ENCODE peak calls at places on chromosomes 12 and 14, in four cellular contexts. Z is HepG2, G is K562, X is H1. W is an unnamed sample.
A peak's percentile ranks its signal among the peaks of the same experiment; 100 is the strongest.

GRCh38 chr14:54220697-54221431 is 175.9 kb upstream of the CDKN3 start:
- DNase-seq in Z (no peak), G (no peak), X (no peak), W (no peak)

GRCh38 chr12:75666126-75666979 is 154.9 kb upstream of the KRR1 start:
- DNase-seq in Z (peak; percentile 97), G (no peak), X (no peak), W (no peak)

GRCh38 chr12:75259170-75259569 is 49.5 kb upstream of the KCNC2 start:
- DNase-seq in Z (no peak), G (no peak), X (no peak), W (no peak)

GRCh38 chr12:103208006-103208405 is 250.5 kb downstream of the ASCL1 start:
- DNase-seq in Z (no peak), G (no peak), X (no peak), W (no peak)

GRCh38 chr12:66127695-66128094 is 2.9 kb downstream of the LLPH start:
- DNase-seq in Z (no peak), G (no peak), X (no peak), W (no peak)

GRCh38 chr12:115984607-115985006 is 292.9 kb downstream of the MED13L start:
- DNase-seq in Z (no peak), G (no peak), X (no peak), W (no peak)

GRCh38 chr14:61281911-61282310 is 773 bp upstream of the TMEM30B start:
- DNase-seq in Z (no peak), G (no peak), X (no peak), W (no peak)

GRCh38 chr12:49626169-49626835 is 2.9 kb downstream of the PRPF40B start:
- DNase-seq in Z (no peak), G (no peak), X (no peak), W (no peak)

GRCh38 chr12:126464157-126464556 is 1398.9 kb downstream of the AACS start:
- DNase-seq in Z (no peak), G (no peak), X (no peak), W (no peak)

GRCh38 chr14:35368139-35368460 is 36.4 kb downstream of the NFKBIA start:
- DNase-seq in Z (no peak), G (no peak), X (no peak), W (no peak)

GRCh38 chr14:101134161-101134631 is 230.7 kb upstream of the RTL1 start:
- DNase-seq in Z (no peak), G (no peak), X (no peak), W (no peak)

GRCh38 chr12:48175613-48176416 is 7.6 kb upstream of the CCDC184 start:
- DNase-seq in Z (no peak), G (no peak), X (no peak), W (no peak)

GRCh38 chr14:103033744-103034143 is 23.6 kb downstream of the CDC42BPB start:
- DNase-seq in Z (no peak), G (no peak), X (no peak), W (peak; percentile 68)

GRCh38 chr14:20460458-20461229 is 590 bp downstream of the PIP4P1 start:
- DNase-seq in Z (no peak), G (peak; percentile 67), X (peak; percentile 75), W (peak; percentile 11)

GRCh38 chr12:58966939-58967338 is 46.6 kb upstream of the LRIG3 start:
- DNase-seq in Z (no peak), G (no peak), X (no peak), W (peak; percentile 9)

GRCh38 chr14:45698462-45699134 is 445.6 kb upstream of the MIS18BP1 start:
- DNase-seq in Z (no peak), G (no peak), X (no peak), W (peak; percentile 63)

GRCh38 chr12:10847701-10848100 is 1.6 kb downstream of the PRR4 start:
- DNase-seq in Z (no peak), G (no peak), X (no peak), W (no peak)

GRCh38 chr12:57101892-57102695 is 9.1 kb downstream of the STAT6 start:
- DNase-seq in Z (peak; percentile 99), G (peak; percentile 64), X (no peak), W (no peak)

GRCh38 chr12:112711026-112711425 is 80.5 kb upstream of the RPH3A start:
- DNase-seq in Z (no peak), G (no peak), X (no peak), W (no peak)

GRCh38 chr14:33551963-33552362 is 398.9 kb downstream of the EGLN3 start:
- DNase-seq in Z (no peak), G (no peak), X (no peak), W (no peak)

GRCh38 chr12:40730281-40730680 is 38.0 kb downstream of the CNTN1 start:
- DNase-seq in Z (no peak), G (no peak), X (no peak), W (no peak)

GRCh38 chr12:50200507-50201273 is 33.5 kb upstream of the CERS5 start:
- DNase-seq in Z (no peak), G (no peak), X (no peak), W (no peak)

GRCh38 chr12:19489168-19489567 is 49.9 kb downstream of the AEBP2 start:
- DNase-seq in Z (no peak), G (no peak), X (no peak), W (no peak)

GRCh38 chr12:104709692-104710435 is 248.2 kb downstream of the SLC41A2 start:
- DNase-seq in Z (no peak), G (no peak), X (no peak), W (no peak)

GRCh38 chr14:94145902-94146527 is 16.6 kb upstream of the IFI27L2 start:
- DNase-seq in Z (no peak), G (no peak), X (no peak), W (no peak)

GRCh38 chr12:6205144-6205539 is 4.9 kb downstream of the CD9 start:
- DNase-seq in Z (no peak), G (no peak), X (peak; percentile 65), W (peak; percentile 69)

GRCh38 chr12:123269980-123270379 is 1.7 kb downstream of the CDK2AP1 start:
- DNase-seq in Z (peak; percentile 92), G (no peak), X (peak; percentile 60), W (peak; percentile 16)

GRCh38 chr12:70560671-70561070 is 76.6 kb downstream of the PTPRB start:
- DNase-seq in Z (peak; percentile 24), G (no peak), X (no peak), W (no peak)

GRCh38 chr12:54700301-54700700 is 52.1 kb upstream of the DCD start:
- DNase-seq in Z (no peak), G (no peak), X (no peak), W (no peak)

GRCh38 chr12:107352347-107353081 is 259.2 kb upstream of the CRY1 start:
- DNase-seq in Z (peak; percentile 92), G (no peak), X (no peak), W (peak; percentile 28)

GRCh38 chr12:131699434-131699833 is 11.5 kb upstream of the SFSWAP start:
- DNase-seq in Z (no peak), G (no peak), X (no peak), W (no peak)

GRCh38 chr14:75267141-75267601 is 11.5 kb upstream of the FOS start:
- DNase-seq in Z (no peak), G (no peak), X (no peak), W (peak; percentile 79)

GRCh38 chr12:26941251-26941650 is 3.0 kb downstream of the FGFR1OP2 start:
- DNase-seq in Z (no peak), G (no peak), X (no peak), W (no peak)

GRCh38 chr14:67934087-67934486 is 114.5 kb downstream of the RAD51B start:
- DNase-seq in Z (peak; percentile 62), G (peak; percentile 23), X (no peak), W (peak; percentile 89)

GRCh38 chr12:47349770-47350408 is 270.1 kb upstream of the AMIGO2 start:
- DNase-seq in Z (no peak), G (no peak), X (no peak), W (peak; percentile 74)

GRCh38 chr14:35236806-35237205 is 55.4 kb upstream of the PSMA6 start:
- DNase-seq in Z (no peak), G (no peak), X (no peak), W (no peak)

DNA sequence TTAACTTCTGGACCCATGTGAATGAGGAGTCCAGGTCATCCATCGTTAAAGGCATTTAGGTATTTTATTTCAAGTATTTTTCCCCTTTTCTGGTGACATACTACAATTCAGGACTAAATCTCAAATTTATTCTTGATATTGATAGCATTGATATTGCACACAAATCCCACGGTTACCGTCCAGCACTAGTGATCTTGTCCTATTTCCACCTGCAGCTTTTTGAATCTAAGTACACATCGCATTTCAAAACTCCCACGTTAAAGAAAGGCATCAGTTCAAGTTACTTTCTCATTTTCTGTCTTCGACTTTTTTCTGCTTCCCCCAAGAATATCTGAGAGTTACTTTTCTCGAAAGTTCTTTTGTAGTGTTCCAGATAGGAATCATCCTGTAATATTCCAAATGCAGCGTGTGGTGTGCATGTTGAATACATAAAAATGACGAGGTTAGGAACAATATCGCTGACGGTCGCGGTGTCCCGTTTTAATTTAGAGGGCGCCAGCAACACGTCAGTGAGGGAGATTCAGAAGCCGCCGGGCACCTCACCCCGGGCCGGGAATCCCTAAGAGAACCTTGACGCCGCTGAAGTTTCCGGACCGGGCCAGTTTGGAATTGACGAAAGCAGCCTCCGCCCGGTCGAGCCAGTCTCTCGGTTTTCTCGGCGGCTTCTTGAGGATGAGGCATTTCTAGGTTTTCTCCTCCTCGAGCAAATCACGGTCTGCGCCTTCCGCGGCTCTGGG is 569 bp upstream of the RGS6 start:
- DNase-seq in Z (no peak), G (no peak), X (no peak), W (no peak)
- TF ChIP-seq EZH2 in Z (no peak), G (no peak), X (no peak), W (peak; percentile 1)

GRCh38 chr12:45768194-45768593 is 38.7 kb downstream of the ARID2 start:
- DNase-seq in Z (no peak), G (no peak), X (no peak), W (no peak)
- TF ChIP-seq JUN in Z (no peak), G (no peak), X (no peak), W (no peak)

DNA sequence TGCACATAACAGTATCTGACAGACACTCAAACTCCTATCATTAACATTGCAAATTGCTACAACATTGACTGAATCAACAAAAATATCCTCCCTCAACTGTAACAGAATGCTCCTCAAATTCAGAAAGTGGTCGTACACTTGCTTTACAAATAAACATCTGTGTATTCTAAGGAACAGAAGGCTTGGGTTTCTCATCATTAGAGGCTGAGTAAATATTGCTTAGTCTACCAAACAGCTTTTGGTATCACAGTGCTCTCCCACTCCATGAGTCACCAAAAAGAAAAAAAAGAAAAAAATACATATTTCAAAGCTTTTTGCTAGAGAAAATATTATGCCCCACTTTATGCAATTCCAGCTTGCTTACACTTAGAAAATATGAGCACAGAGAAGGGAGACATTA is 23.9 kb downstream of the FERMT2 start:
- DNase-seq in Z (peak; percentile 45), G (no peak), X (no peak), W (peak; percentile 31)
- H3K4me3 ChIP-seq in Z (no peak overlapping the region), G (no peak overlapping the region), X (no peak overlapping the region), W (no peak overlapping the region)

DNA sequence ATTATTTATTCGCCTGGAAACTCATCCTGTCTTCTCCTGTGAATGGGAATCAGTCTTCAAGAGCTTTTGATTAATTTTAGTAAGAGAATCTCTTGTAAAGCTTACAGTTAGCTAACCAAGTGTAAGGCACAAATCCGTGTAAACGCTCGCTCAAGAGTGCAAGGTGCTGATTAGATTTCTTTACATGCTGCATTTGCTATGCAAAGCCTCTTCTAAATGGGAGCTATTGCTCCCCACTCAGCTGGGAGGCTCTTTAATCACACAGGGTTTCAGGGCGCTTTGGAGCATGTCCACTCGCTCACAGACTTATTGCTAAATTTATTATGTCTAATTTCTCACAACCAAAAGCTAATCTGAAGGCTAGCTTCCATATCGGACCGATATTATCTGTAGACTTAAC is 5.0 kb downstream of the FLRT2 start:
- DNase-seq in Z (no peak), G (no peak), X (no peak), W (peak; percentile 47)
- TF ChIP-seq EZH2 in Z (no peak), G (no peak), X (no peak), W (no peak)